ENCODE peak calls at places on chromosomes 4 and X, in nine cellular contexts. G, P, D, H, Y, T, M, S and A are unnamed samples.

GRCh38 chr4:97139796-97140195 is 1003.5 kb downstream of the STPG2 start:
- DNase-seq in H (no peak), M (no peak), T (no peak), D (no peak), S (no peak), Y (no peak), G (no peak), P (no peak), A (no peak)

GRCh38 chr4:147340547-147341225 is 140.2 kb upstream of the EDNRA start:
- DNase-seq in D (no peak), G (no peak), Y (peak), H (no peak), S (no peak), P (no peak), M (no peak), T (no peak), A (no peak)

GRCh38 chr4:2366252-2367192 is 51.9 kb downstream of the ZFYVE28 start:
- DNase-seq in S (peak), M (no peak), D (no peak), H (no peak), T (peak), Y (no peak), G (peak), P (no peak), A (peak)

GRCh38 chr4:41066049-41066448 is 148.3 kb downstream of the APBB2 start:
- DNase-seq in S (no peak), G (no peak), Y (no peak), H (no peak), T (no peak), D (no peak), P (no peak), M (no peak), A (no peak)

GRCh38 chrX:65034641-65035450 is 58.6 kb upstream of the ZC4H2 start:
- DNase-seq in T (peak), M (peak), Y (peak), S (peak), P (peak), D (peak), G (peak), H (peak), A (peak)

GRCh38 chr4:10622728-10623127 is 61.8 kb downstream of the CLNK start:
- DNase-seq in G (no peak), S (no peak), Y (peak), P (no peak), M (no peak), D (no peak), H (no peak), T (peak), A (no peak)

GRCh38 chr4:118758293-118758692 is 73.1 kb downstream of the METTL14 start:
- DNase-seq in H (no peak), D (no peak), S (no peak), P (no peak), T (peak), M (no peak), Y (no peak), G (no peak), A (no peak)

GRCh38 chr4:118271788-118272187 is 81.0 kb downstream of the PRSS12 start:
- DNase-seq in H (no peak), G (no peak), D (no peak), T (no peak), M (no peak), S (no peak), P (no peak), Y (no peak), A (no peak)

GRCh38 chrX:110557864-110558263 is 199.2 kb downstream of the RTL9 start:
- DNase-seq in T (no peak), P (no peak), H (no peak), M (no peak), Y (no peak), G (no peak), S (no peak), D (no peak), A (peak)

GRCh38 chr4:104490096-104490769 is 4.5 kb downstream of the CXXC4 start:
- DNase-seq in M (no peak), S (peak), P (no peak), D (peak), Y (no peak), G (peak), H (peak), T (peak), A (no peak)

GRCh38 chrX:107725761-107726555 is 49.6 kb downstream of the TSC22D3 start:
- DNase-seq in S (no peak), H (no peak), G (no peak), M (no peak), T (peak), Y (no peak), P (no peak), D (no peak), A (no peak)

GRCh38 chr4:120870279-120870673 is 52.2 kb downstream of the PRDM5 start:
- DNase-seq in G (no peak), S (no peak), D (no peak), T (no peak), H (no peak), Y (no peak), P (no peak), M (no peak), A (no peak)

GRCh38 chrX:20118065-20118824 is 1.5 kb upstream of the MAP7D2 start:
- DNase-seq in M (no peak), G (no peak), H (no peak), S (no peak), Y (no peak), D (no peak), T (no peak), P (no peak), A (no peak)

GRCh38 chrX:95764972-95765451 is 919.6 kb upstream of the DIAPH2 start:
- DNase-seq in D (no peak), P (peak), T (peak), H (no peak), M (no peak), Y (no peak), S (no peak), G (no peak), A (no peak)

GRCh38 chr4:108335081-108335480 is 166.3 kb upstream of the LEF1 start:
- DNase-seq in T (no peak), M (no peak), S (no peak), P (no peak), H (no peak), D (no peak), Y (no peak), G (no peak), A (no peak)

GRCh38 chrX:151000901-151001301 is 17.8 kb downstream of the HMGB3 start:
- DNase-seq in S (no peak), D (no peak), M (no peak), P (no peak), Y (no peak), H (no peak), G (no peak), T (peak), A (no peak)

GRCh38 chr4:78661923-78662521 is 110.5 kb downstream of the ANXA3 start:
- DNase-seq in P (no peak), H (no peak), G (no peak), S (no peak), Y (no peak), T (peak), D (no peak), M (no peak), A (no peak)

GRCh38 chr4:139651282-139652194 is 14.1 kb upstream of the MGST2 start:
- DNase-seq in D (peak), P (peak), S (peak), Y (peak), H (peak), T (peak), G (peak), M (peak), A (no peak)

GRCh38 chr4:80142396-80143304 is 54.7 kb upstream of the PRDM8 start:
- DNase-seq in H (no peak), D (no peak), P (no peak), T (no peak), G (no peak), M (no peak), S (no peak), Y (no peak), A (no peak)

GRCh38 chr4:153274967-153275366 is 69.5 kb upstream of the MND1 start:
- DNase-seq in D (no peak), G (no peak), H (no peak), S (no peak), T (no peak), P (no peak), Y (no peak), M (no peak), A (no peak)

GRCh38 chr4:23956601-23957364 is 66.9 kb upstream of the PPARGC1A start:
- DNase-seq in T (no peak), P (no peak), D (no peak), S (no peak), G (no peak), M (no peak), Y (no peak), H (no peak), A (no peak)

GRCh38 chrX:45851434-45851991 is 650.8 kb upstream of the DIPK2B start:
- DNase-seq in M (no peak), S (peak), G (no peak), T (no peak), Y (peak), P (peak), D (peak), H (peak), A (no peak)

GRCh38 chr4:108683479-108683878 is 33.1 kb downstream of the OSTC start:
- DNase-seq in T (peak), S (no peak), D (peak), G (no peak), H (no peak), M (no peak), P (no peak), Y (peak), A (no peak)

GRCh38 chrX:34631826-34632225 is 25.3 kb downstream of the TMEM47 start:
- DNase-seq in T (peak), P (no peak), M (no peak), Y (no peak), S (no peak), H (no peak), G (no peak), D (no peak), A (no peak)

DNA sequence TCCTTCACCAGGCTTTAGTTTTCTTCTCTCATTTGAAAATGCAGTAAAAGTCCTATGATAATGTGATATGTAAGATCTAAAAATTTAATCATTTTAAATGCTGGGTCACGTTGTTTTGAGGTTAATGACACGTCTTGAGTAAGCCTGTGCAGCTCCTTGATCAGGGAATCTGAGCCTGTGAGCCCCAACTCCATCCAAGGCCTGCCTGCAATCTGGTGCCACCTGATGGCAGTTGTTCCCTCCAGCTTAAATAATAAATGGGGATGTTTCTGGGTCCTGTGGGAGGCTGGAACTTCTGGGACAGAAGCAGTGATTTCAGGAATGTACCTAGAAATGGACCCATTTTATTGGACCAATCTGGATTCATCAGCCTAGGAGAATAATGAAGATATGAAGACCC is 455.4 kb upstream of the ADGRL3 start:
- DNase-seq in Y (no peak), M (no peak), G (no peak), D (no peak), P (no peak), H (no peak), S (no peak), T (peak), A (no peak)
- TF ChIP-seq CTCF in Y (no peak), M (no peak), G (no peak), D (no peak), P (no peak), H (no peak), S (no peak), T (peak), A (peak)

DNA sequence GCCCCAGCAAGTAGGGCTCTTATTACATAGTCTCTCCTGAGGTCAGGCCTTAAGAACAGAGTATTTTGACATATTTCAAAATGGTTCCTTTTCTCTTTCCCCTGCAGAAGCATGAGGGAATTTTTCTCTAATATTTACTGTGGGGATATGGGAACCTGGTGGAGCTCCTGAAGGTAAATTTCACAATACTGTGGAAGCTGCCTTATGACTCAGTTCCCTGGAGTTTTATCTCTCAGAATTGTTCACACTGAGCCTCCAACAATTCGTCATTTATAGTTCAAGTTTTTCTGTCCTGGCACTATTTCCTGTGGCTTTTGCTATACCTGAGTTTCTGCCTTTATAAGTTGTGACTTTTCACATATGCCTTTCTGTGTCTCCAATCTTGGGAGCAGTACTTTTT is 607.2 kb upstream of the NDST4 start:
- DNase-seq in G (no peak), Y (no peak), P (no peak), M (no peak), S (no peak), T (no peak), H (no peak), D (no peak), A (no peak)
- TF ChIP-seq CTCF in G (no peak), Y (no peak), P (no peak), M (no peak), S (no peak), T (no peak), H (no peak), D (no peak), A (no peak)

GRCh38 chr4:162116085-162116784 is 47.6 kb downstream of the FSTL5 start:
- DNase-seq in S (no peak), D (no peak), P (no peak), H (no peak), T (no peak), G (no peak), M (no peak), Y (no peak), A (no peak)
- TF ChIP-seq CTCF in S (no peak), D (no peak), P (no peak), H (no peak), T (no peak), G (no peak), M (no peak), Y (no peak), A (no peak)

DNA sequence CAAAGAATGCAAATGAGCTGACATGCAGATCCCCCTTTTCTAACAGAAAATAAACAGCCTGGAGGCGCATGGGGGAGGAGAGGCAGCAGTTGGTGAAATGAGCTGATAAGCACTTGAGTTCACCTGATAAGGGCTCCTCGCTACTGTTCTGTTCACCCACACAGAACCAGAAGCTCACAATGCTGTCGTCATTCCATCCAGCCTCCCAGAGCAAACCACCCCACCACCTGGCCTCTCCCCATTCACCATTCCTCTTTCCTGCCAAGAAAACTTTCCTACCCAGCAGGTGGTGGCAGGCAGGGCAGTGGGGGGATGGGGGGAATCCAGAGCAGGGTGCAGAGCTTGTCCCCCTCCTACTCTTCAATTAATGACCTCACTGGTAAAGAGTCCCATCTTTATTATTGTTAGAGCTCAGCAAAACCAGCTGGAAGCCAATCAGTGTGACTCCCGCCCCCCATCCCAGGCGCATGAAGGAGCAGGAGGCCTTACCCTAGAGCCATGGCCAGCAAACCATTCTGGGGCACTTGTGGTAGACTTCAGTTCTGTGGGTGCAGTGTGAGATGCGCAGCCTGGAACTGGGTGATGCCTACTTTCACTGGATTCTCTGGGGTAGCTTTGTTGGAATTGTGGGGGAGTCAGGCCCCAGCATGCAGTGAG is 350.3 kb downstream of the ZIC3 start:
- DNase-seq in T (no peak), D (no peak), S (no peak), M (no peak), G (no peak), Y (no peak), P (no peak), H (no peak), A (no peak)
- TF ChIP-seq CTCF in T (no peak), D (no peak), S (no peak), M (no peak), G (no peak), Y (no peak), P (no peak), H (no peak), A (no peak)

DNA sequence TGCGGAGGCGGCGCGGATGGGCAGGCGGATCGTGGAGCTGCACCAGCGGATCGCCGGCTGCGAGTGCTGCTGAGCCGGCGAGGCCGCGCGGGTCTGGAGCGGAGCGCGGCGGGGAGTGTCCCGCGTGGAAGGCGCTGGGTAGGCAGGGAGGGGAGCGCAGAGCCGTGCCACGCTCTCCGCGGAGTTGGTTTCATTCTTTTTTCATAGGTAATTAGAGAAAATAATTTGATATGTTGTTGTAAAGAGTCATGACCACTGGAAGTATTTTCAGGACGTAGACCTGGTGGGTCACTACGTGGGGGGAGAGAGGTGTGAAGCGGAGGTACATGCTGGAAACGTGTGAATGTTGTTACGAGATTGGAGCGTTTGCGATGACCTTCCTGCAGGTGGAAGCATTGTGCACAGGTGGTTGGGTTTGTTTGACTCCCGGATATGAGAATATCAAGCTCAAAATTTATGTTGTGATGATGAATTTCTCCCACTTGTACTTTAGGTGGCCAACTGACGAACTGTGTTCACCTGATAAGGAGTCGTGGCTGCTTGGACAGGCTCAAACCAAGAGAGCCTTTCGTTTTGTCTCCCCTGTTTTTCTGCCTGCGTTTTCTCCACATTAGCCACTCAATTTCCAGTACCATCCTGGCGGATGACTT is 19.1 kb upstream of the S100P start:
- DNase-seq in S (no peak), M (peak), P (no peak), H (no peak), T (peak), G (no peak), Y (peak), D (no peak), A (no peak)
- TF ChIP-seq CTCF in S (peak), M (peak), P (peak), H (peak), T (no peak), G (no peak), Y (peak), D (peak), A (peak)

GRCh38 chr4:154559931-154560801 is 2.6 kb upstream of the FGB start:
- DNase-seq in S (no peak), Y (no peak), T (no peak), D (no peak), P (no peak), G (no peak), M (no peak), H (no peak), A (no peak)

GRCh38 chr4:154560824-154561231 is 2.0 kb upstream of the FGB start:
- DNase-seq in Y (no peak), P (no peak), D (no peak), M (no peak), S (no peak), H (no peak), G (no peak), T (peak), A (no peak)

GRCh38 chr4:154562697-154563254 is at the start of gene FGB:
- DNase-seq in M (no peak), Y (no peak), T (no peak), H (no peak), S (no peak), D (no peak), G (no peak), P (no peak), A (no peak)

GRCh38 chr4:154564311-154564710 is 1.5 kb downstream of the FGB start:
- DNase-seq in Y (no peak), S (no peak), D (no peak), G (no peak), P (no peak), T (no peak), M (no peak), H (no peak), A (no peak)

DNA sequence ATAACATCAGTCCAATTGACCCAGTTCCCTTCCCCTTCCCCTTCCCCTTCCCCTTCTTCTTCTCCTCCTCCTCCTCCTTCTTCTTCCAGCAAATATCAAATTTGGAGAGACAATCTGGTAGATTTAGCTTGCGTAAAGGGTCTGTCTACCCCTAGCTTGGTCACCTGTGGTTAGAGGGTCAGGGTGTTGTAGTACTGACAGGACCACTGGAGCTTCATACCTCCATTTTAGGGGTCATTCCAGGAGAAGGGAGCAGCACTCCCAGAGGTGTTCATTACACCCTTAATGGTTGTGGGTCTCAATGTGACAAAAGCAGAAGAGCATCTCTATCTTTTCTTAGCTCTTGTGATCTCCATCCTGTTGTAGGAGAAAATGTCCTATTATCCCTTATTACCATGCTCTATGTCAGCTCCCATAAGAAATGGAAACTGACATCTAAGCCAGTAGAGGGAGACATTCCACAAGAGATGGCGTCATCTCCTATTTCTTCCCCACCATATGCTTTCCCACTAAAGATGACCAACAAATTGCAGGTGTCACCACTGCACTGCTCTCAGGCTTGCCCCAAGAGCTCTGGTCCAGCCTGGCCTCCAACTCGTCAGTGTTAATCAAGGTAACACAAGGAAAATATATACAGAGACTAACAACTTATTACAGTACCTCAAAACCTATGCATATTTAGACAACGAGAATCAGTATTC is 3.5 kb upstream of the FGB start:
- DNase-seq in M (no peak), S (no peak), Y (peak), H (no peak), P (no peak), G (no peak), D (peak), T (peak), A (no peak)
- TF ChIP-seq CTCF in M (no peak), S (peak), Y (peak), H (no peak), P (peak), G (no peak), D (peak), T (peak), A (peak)

DNA sequence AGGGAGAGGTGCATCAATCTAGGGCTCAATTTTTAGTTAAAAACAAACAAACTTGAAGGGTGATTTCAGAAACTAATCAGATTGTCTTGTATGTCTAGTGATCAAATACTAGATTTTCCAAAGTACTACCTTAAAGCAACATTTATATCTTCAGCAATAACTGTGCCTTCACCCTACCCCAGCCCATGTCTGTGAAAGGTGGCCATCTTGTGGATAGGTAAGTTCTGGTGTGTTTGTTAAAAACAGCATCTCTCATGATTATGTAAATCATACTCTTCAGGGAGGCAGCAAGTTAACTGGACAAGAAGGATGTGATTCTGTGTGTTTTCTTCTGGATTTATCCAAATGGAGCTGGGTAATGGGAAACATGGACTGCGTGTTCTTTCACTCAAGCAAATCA is 81.4 kb upstream of the ACSL1 start:
- DNase-seq in D (no peak), Y (no peak), H (no peak), G (no peak), P (no peak), M (no peak), T (no peak), S (no peak), A (no peak)
- TF ChIP-seq CTCF in D (no peak), Y (no peak), H (no peak), G (no peak), P (peak), M (no peak), T (no peak), S (no peak), A (no peak)